ENCODE peak calls at places on chromosomes 5 and 9, in four cellular contexts. A is H9, X is MM.1S, H is cardiac muscle cell. F is an unnamed sample.

GRCh38 chr5:91528831-91529230 is 145.7 kb upstream of the ARRDC3 start:
- DNase-seq in A (no peak), X (no peak), H (no peak), F (no peak)

GRCh38 chr9:124297915-124298645 is 40.3 kb downstream of the NEK6 start:
- DNase-seq in X (no peak), H (no peak), A (no peak), F (no peak)

GRCh38 chr5:68287976-68288755 is 72.6 kb downstream of the PIK3R1 start:
- DNase-seq in X (peak), A (peak), H (peak), F (peak)

GRCh38 chr9:3992924-3993323 is 306.9 kb downstream of the GLIS3 start:
- DNase-seq in A (no peak), X (no peak), H (peak), F (no peak)

GRCh38 chr9:88011005-88011766 is 36.9 kb upstream of the CDK20 start:
- DNase-seq in H (peak), X (no peak), A (no peak), F (no peak)

GRCh38 chr5:123116063-123116462 is 27.0 kb downstream of the PRDM6 start:
- DNase-seq in A (no peak), X (no peak), H (peak), F (no peak)

GRCh38 chr9:83403864-83404263 is 134.3 kb downstream of the FRMD3 start:
- DNase-seq in A (no peak), X (no peak), H (peak), F (no peak)

GRCh38 chr9:83065233-83065632 is 2.3 kb upstream of the RASEF start:
- DNase-seq in X (no peak), H (no peak), A (no peak), F (no peak)

GRCh38 chr5:154205441-154206117 is 15.0 kb downstream of the GALNT10 start:
- DNase-seq in X (no peak), A (no peak), H (peak), F (no peak)

GRCh38 chr5:178430187-178431062 is 159.8 kb downstream of the COL23A1 start:
- DNase-seq in H (no peak), X (no peak), A (no peak), F (no peak)

GRCh38 chr5:56601641-56602071 is 213.7 kb upstream of the MAP3K1 start:
- DNase-seq in X (no peak), H (no peak), A (no peak), F (no peak)

GRCh38 chr5:119840175-119840574 is 210.8 kb downstream of the FAM170A start:
- DNase-seq in H (no peak), X (no peak), A (no peak), F (no peak)

GRCh38 chr5:79536193-79536906 is 22.4 kb upstream of the HOMER1 start:
- DNase-seq in A (no peak), X (no peak), H (no peak), F (no peak)

GRCh38 chr9:75903785-75904360 is 13.4 kb downstream of the PCSK5 start:
- DNase-seq in X (no peak), H (peak), A (no peak), F (no peak)

GRCh38 chr9:2849943-2850342 is 6.0 kb upstream of the PUM3 start:
- DNase-seq in H (no peak), X (no peak), A (no peak), F (no peak)

GRCh38 chr9:122346478-122347347 is 24.1 kb upstream of the PTGS1 start:
- DNase-seq in H (peak), X (no peak), A (peak), F (peak)

GRCh38 chr9:93357649-93358048 is 93.8 kb upstream of the FAM120A start:
- DNase-seq in X (peak), A (no peak), H (no peak), F (no peak)

DNA sequence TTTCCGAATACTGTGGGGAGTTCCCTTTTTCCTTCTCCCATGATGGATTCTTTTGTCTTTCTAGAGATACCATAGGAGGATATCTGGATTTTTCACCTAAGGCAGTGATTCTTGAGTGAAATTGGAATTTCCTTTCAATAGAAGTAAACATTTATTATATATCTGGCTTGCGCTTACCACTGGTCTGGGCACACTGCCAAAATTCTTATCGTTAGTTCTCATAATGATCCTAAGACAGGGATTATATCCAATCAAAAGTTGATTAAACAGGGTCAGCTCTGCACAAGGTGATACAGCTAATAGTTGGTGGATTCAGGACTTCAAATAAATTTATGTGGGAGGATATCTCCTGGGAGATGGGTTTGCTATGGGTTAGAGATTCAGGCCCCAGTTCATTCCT is 9.6 kb downstream of the TLE4 start:
- DNase-seq in A (no peak), X (no peak), H (peak), F (no peak)
- H3K27ac ChIP-seq in A (no peak), X (no peak), H (no peak), F (peak)

GRCh38 chr9:127223810-127224177 is 40.8 kb upstream of the GARNL3 start:
- DNase-seq in X (no peak), H (no peak), A (no peak), F (no peak)
- TF ChIP-seq CTCF in X (peak), H (no peak), A (peak), F (no peak)

DNA sequence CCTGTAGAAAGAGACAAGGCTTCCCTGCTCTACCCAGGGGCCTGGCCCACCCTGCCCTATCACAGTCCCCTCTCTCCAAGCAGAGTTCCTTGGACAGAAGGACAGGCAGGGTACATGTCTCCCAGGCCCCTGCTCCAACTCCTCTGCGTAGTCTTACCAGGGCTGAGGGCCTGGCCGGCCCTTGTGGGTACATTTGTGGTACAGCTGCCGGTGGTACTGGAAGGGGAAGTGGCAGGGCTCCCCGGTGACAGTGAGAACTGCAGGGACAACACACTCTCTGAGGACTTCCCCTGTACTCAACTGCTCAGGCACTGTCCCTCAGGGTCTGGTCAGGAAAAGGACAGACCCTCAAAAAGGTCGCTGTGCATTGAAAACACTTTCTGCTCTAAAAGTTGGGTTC is 3.6 kb downstream of the F12 start:
- DNase-seq in A (no peak), X (no peak), H (no peak), F (no peak)
- H3K27ac ChIP-seq in A (no peak), X (no peak), H (no peak), F (no peak)

GRCh38 chr5:135263022-135263668 is 135.9 kb downstream of the MACROH2A1 start:
- DNase-seq in H (no peak), X (no peak), A (no peak), F (no peak)

GRCh38 chr5:135266301-135266630 is 132.8 kb downstream of the MACROH2A1 start:
- DNase-seq in A (no peak), H (no peak), X (no peak), F (no peak)

GRCh38 chr5:135266975-135267374 is 132.1 kb downstream of the MACROH2A1 start:
- DNase-seq in A (no peak), H (no peak), X (no peak), F (no peak)

GRCh38 chr5:135265497-135266300 is 133.3 kb downstream of the MACROH2A1 start:
- DNase-seq in A (no peak), X (no peak), H (no peak), F (no peak)

GRCh38 chr5:135264451-135265445 is 134.3 kb downstream of the MACROH2A1 start:
- DNase-seq in X (no peak), A (no peak), H (no peak), F (no peak)
- TF ChIP-seq CTCF in X (no peak), A (no peak), H (no peak), F (no peak)

GRCh38 chr9:134575103-134575816 is 66.3 kb upstream of the COL5A1 start:
- DNase-seq in A (no peak), H (no peak), X (no peak), F (no peak)
- H3K27ac ChIP-seq in A (no peak), H (no peak), X (no peak), F (no peak)

GRCh38 chr5:142806769-142807377 is 36.7 kb downstream of the ARHGAP26 start:
- DNase-seq in X (no peak), A (no peak), H (peak), F (no peak)
- TF ChIP-seq CTCF in X (no peak), A (no peak), H (no peak), F (no peak)